ENCODE peak calls at places on chromosomes 2 and 18, in eight cellular contexts. P is activated naive CD4-positive, alpha-beta T cell; S is NAMALWA; F is stimulated activated CD8-positive, alpha-beta memory T cell treated with anti-CD3 and anti-CD28 coated beads, Interleukin-2, amount 100 ng/mL, for 1 hour; A is mesenteric fat pad; D is fibroblast of pulmonary artery; L is pons; T is posterior vena cava. B is an unnamed sample.

GRCh38 chr2:221402072-221402471 is 170.0 kb downstream of the EPHA4 start:
- DNase-seq in P (no peak), S (no peak), F (no peak), A (no peak), D (peak; percentile 5), L (no peak), T (no peak), B (no peak)

GRCh38 chr18:35337256-35337655 is 7.0 kb downstream of the ZNF24 start:
- DNase-seq in P (no peak), S (no peak), F (no peak), A (no peak), D (peak; percentile 16), L (no peak), T (no peak), B (no peak)

GRCh38 chr2:160261731-160262130 is 61.7 kb upstream of the ITGB6 start:
- DNase-seq in P (no peak), S (no peak), F (no peak), A (no peak), D (no peak), L (no peak), T (no peak), B (no peak)

GRCh38 chr2:240300840-240301239 is 134.6 kb upstream of the GPC1 start:
- DNase-seq in P (no peak), S (no peak), F (no peak), A (peak; percentile 71), D (no peak), L (no peak), T (no peak), B (no peak)

GRCh38 chr2:26068602-26069298 is 34.9 kb downstream of the RAB10 start:
- DNase-seq in P (no peak), S (peak; percentile 40), F (peak; percentile 25), A (no peak), D (peak; percentile 86), L (no peak), T (no peak), B (peak; percentile 17)

GRCh38 chr2:161586517-161587167 is 37.6 kb upstream of the SLC4A10 start:
- DNase-seq in P (no peak), S (peak; percentile 61), F (no peak), A (no peak), D (peak; percentile 48), L (peak; percentile 64), T (no peak), B (no peak)

GRCh38 chr2:70321377-70321776 is 19.5 kb upstream of the FAM136A start:
- DNase-seq in P (no peak), S (no peak), F (no peak), A (no peak), D (no peak), L (no peak), T (no peak), B (no peak)

GRCh38 chr2:46561731-46562450 is 82.5 kb downstream of the TMEM247 start:
- DNase-seq in P (no peak), S (no peak), F (no peak), A (no peak), D (no peak), L (no peak), T (no peak), B (no peak)

GRCh38 chr2:127652786-127653357 is 6.9 kb downstream of the GPR17 start:
- DNase-seq in P (no peak), S (no peak), F (no peak), A (no peak), D (no peak), L (no peak), T (peak; percentile 73), B (no peak)

GRCh38 chr2:241569831-241570281 is 11.3 kb downstream of the BOK start:
- DNase-seq in P (no peak), S (no peak), F (no peak), A (no peak), D (no peak), L (no peak), T (peak; percentile 53), B (no peak)

GRCh38 chr2:241312082-241312481 is 3.4 kb downstream of the HDLBP start:
- DNase-seq in P (no peak), S (no peak), F (no peak), A (no peak), D (peak; percentile 39), L (no peak), T (no peak), B (no peak)

GRCh38 chr18:58336605-58337004 is 292.3 kb downstream of the ALPK2 start:
- DNase-seq in P (no peak), S (no peak), F (no peak), A (no peak), D (no peak), L (no peak), T (no peak), B (no peak)

GRCh38 chr2:112547333-112547732 is 5.1 kb downstream of the POLR1B start:
- DNase-seq in P (no peak), S (no peak), F (no peak), A (no peak), D (peak; percentile 77), L (no peak), T (no peak), B (no peak)

GRCh38 chr2:70992945-70993688 is 1.6 kb downstream of the TEX261 start:
- DNase-seq in P (no peak), S (peak; percentile 9), F (no peak), A (peak; percentile 39), D (no peak), L (no peak), T (no peak), B (no peak)

GRCh38 chr18:54316071-54316820 is 41.4 kb downstream of the STARD6 start:
- DNase-seq in P (no peak), S (no peak), F (no peak), A (no peak), D (no peak), L (no peak), T (no peak), B (no peak)

GRCh38 chr18:13339653-13340052 is 121.1 kb downstream of the LDLRAD4 start:
- DNase-seq in P (no peak), S (no peak), F (no peak), A (no peak), D (no peak), L (no peak), T (no peak), B (no peak)

GRCh38 chr2:195520671-195521155 is 136.3 kb upstream of the SLC39A10 start:
- DNase-seq in P (no peak), S (no peak), F (no peak), A (no peak), D (peak; percentile 83), L (no peak), T (no peak), B (no peak)

GRCh38 chr2:23757686-23758433 is 169.1 kb downstream of the ATAD2B start:
- DNase-seq in P (no peak), S (no peak), F (no peak), A (no peak), D (peak; percentile 94), L (no peak), T (no peak), B (no peak)

GRCh38 chr18:21359746-21360145 is 117.7 kb downstream of the GREB1L start:
- DNase-seq in P (no peak), S (no peak), F (no peak), A (no peak), D (no peak), L (no peak), T (no peak), B (no peak)

GRCh38 chr2:119367472-119368099 is 809 bp downstream of the DBI start:
- DNase-seq in P (peak; percentile 13), S (peak; percentile 56), F (no peak), A (no peak), D (peak; percentile 11), L (peak; percentile 60), T (peak; percentile 85), B (peak; percentile 19)

GRCh38 chr2:112941753-112942653 is 31.0 kb downstream of the IL37 start:
- DNase-seq in P (peak; percentile 16), S (peak; percentile 78), F (peak; percentile 29), A (no peak), D (peak; percentile 86), L (peak; percentile 76), T (peak; percentile 88), B (peak; percentile 15)

GRCh38 chr2:44324971-44325426 is 36.3 kb downstream of the PREPL start:
- DNase-seq in P (no peak), S (no peak), F (no peak), A (no peak), D (peak; percentile 57), L (no peak), T (no peak), B (no peak)

GRCh38 chr2:44689516-44689915 is 252.0 kb upstream of the SIX3 start:
- DNase-seq in P (no peak), S (no peak), F (no peak), A (no peak), D (no peak), L (no peak), T (no peak), B (no peak)

GRCh38 chr2:148132400-148132799 is 111.5 kb downstream of the MBD5 start:
- DNase-seq in P (no peak), S (no peak), F (no peak), A (no peak), D (peak; percentile 71), L (no peak), T (no peak), B (no peak)

GRCh38 chr2:203721770-203722169 is 15.3 kb downstream of the CD28 start:
- DNase-seq in P (no peak), S (no peak), F (no peak), A (no peak), D (no peak), L (no peak), T (no peak), B (no peak)

GRCh38 chr18:76821875-76822509 is 365 bp upstream of the ZNF236 start:
- DNase-seq in P (peak; percentile 54), S (peak; percentile 69), F (peak; percentile 17), A (peak; percentile 91), D (peak; percentile 47), L (peak; percentile 56), T (peak; percentile 90), B (peak; percentile 61)

GRCh38 chr2:70829916-70830315 is 5.7 kb downstream of the CD207 start:
- DNase-seq in P (no peak), S (no peak), F (no peak), A (no peak), D (no peak), L (no peak), T (no peak), B (no peak)

GRCh38 chr2:189024861-189025618 is 50.9 kb downstream of the COL3A1 start:
- DNase-seq in P (no peak), S (peak; percentile 54), F (no peak), A (no peak), D (no peak), L (no peak), T (no peak), B (no peak)

GRCh38 chr2:239163306-239164070 is 237.3 kb downstream of the HDAC4 start:
- DNase-seq in P (no peak), S (no peak), F (no peak), A (peak; percentile 73), D (no peak), L (no peak), T (peak; percentile 55), B (no peak)

GRCh38 chr2:207813221-207813916 is 43.7 kb upstream of the FZD5 start:
- DNase-seq in P (no peak), S (no peak), F (no peak), A (no peak), D (no peak), L (peak; percentile 97), T (no peak), B (no peak)

GRCh38 chr2:75627902-75628504 is 18.6 kb upstream of the MRPL19 start:
- DNase-seq in P (peak; percentile 47), S (peak; percentile 82), F (no peak), A (no peak), D (peak; percentile 86), L (peak; percentile 73), T (peak; percentile 87), B (no peak)

GRCh38 chr2:48854681-48855080 is 99.2 kb upstream of the LHCGR start:
- DNase-seq in P (no peak), S (no peak), F (no peak), A (no peak), D (no peak), L (no peak), T (no peak), B (no peak)

GRCh38 chr2:117801826-117802225 is 12.7 kb upstream of the DDX18 start:
- DNase-seq in P (no peak), S (no peak), F (no peak), A (no peak), D (no peak), L (no peak), T (no peak), B (no peak)

GRCh38 chr2:203708846-203709815 is 2.7 kb downstream of the CD28 start:
- DNase-seq in P (no peak), S (no peak), F (no peak), A (no peak), D (peak; percentile 43), L (no peak), T (no peak), B (no peak)